ENCODE peak calls at places on chromosomes 6 and 20, in six cellular contexts. Q is K562, C is GM12891, G is H1, N is SK-N-SH, U is GM12878. I is an unnamed sample.

GRCh38 chr6:14601490-14601889 is 483.9 kb downstream of the CD83 start:
- DNase-seq in Q (no peak), G (peak), C (no peak), U (no peak), N (peak), I (no peak)

GRCh38 chr6:74431873-74432272 is 735.9 kb downstream of the CD109 start:
- DNase-seq in U (no peak), G (no peak), N (no peak), C (no peak), Q (no peak), I (no peak)

GRCh38 chr6:21294144-21294543 is 299.4 kb upstream of the SOX4 start:
- DNase-seq in U (no peak), N (no peak), G (no peak), C (no peak), Q (no peak), I (no peak)

GRCh38 chr6:110511401-110511800 is 35.0 kb upstream of the SLC22A16 start:
- DNase-seq in C (no peak), N (no peak), G (peak), U (no peak), Q (no peak), I (no peak)

GRCh38 chr6:43200541-43200940 is 18.5 kb downstream of the CUL9 start:
- DNase-seq in Q (no peak), G (no peak), C (no peak), N (no peak), U (no peak), I (no peak)

GRCh38 chr6:136811261-136811660 is 11.1 kb upstream of the PEX7 start:
- DNase-seq in G (no peak), Q (no peak), C (no peak), N (no peak), U (no peak), I (no peak)

GRCh38 chr6:82875573-82876185 is 190.0 kb downstream of the UBE3D start:
- DNase-seq in C (no peak), G (no peak), U (no peak), N (no peak), Q (peak), I (no peak)

GRCh38 chr20:49328790-49329189 is 50.9 kb upstream of the ZNFX1 start:
- DNase-seq in Q (no peak), U (no peak), N (no peak), C (no peak), G (no peak), I (no peak)

GRCh38 chr6:145020114-145020513 is 715.2 kb downstream of the EPM2A start:
- DNase-seq in N (no peak), U (no peak), Q (no peak), G (no peak), C (no peak), I (no peak)

GRCh38 chr6:151276112-151276745 is 36.5 kb downstream of the AKAP12 start:
- DNase-seq in Q (no peak), U (no peak), C (no peak), G (no peak), N (peak), I (no peak)

GRCh38 chr6:136822379-136823127 is at the start of gene PEX7:
- DNase-seq in N (peak), Q (peak), G (peak), C (peak), U (peak), I (peak)

GRCh38 chr6:3190779-3191178 is 33.4 kb upstream of the TUBB2A start:
- DNase-seq in U (no peak), Q (no peak), N (no peak), C (no peak), G (no peak), I (no peak)

GRCh38 chr6:72589096-72589495 is 32.8 kb upstream of the KCNQ5 start:
- DNase-seq in Q (no peak), U (no peak), G (no peak), C (no peak), N (no peak), I (no peak)

GRCh38 chr20:58048096-58048702 is 180.3 kb downstream of the ANKRD60 start:
- DNase-seq in N (no peak), U (no peak), G (peak), C (no peak), Q (peak), I (no peak)

GRCh38 chr20:63032861-63033634 is 26.3 kb upstream of the BHLHE23 start:
- DNase-seq in N (no peak), Q (no peak), G (peak), U (peak), C (no peak), I (no peak)

GRCh38 chr6:139164001-139164400 is 29.1 kb downstream of the HECA start:
- DNase-seq in G (no peak), U (no peak), N (no peak), C (no peak), Q (no peak), I (no peak)

GRCh38 chr6:20211037-20211940 is 980 bp downstream of the MBOAT1 start:
- DNase-seq in Q (no peak), N (no peak), C (no peak), G (no peak), U (no peak), I (no peak)

GRCh38 chr6:158938811-158939254 is 61.2 kb downstream of the RSPH3 start:
- DNase-seq in U (no peak), Q (peak), G (no peak), C (no peak), N (no peak), I (no peak)

GRCh38 chr6:168216741-168217140 is 102.8 kb downstream of the DACT2 start:
- DNase-seq in G (no peak), C (no peak), U (no peak), Q (no peak), N (no peak), I (no peak)

GRCh38 chr20:58069796-58070663 is 158.4 kb downstream of the ANKRD60 start:
- DNase-seq in G (peak), Q (no peak), N (no peak), U (no peak), C (no peak), I (no peak)

GRCh38 chr6:31697555-31697954 is 5.6 kb downstream of the ABHD16A start:
- DNase-seq in Q (no peak), U (no peak), C (no peak), N (no peak), G (no peak), I (no peak)

GRCh38 chr6:140208286-140208685 is 833.8 kb upstream of the CITED2 start:
- DNase-seq in Q (no peak), C (no peak), N (no peak), U (no peak), G (no peak), I (no peak)

GRCh38 chr6:109165392-109165964 is 70.2 kb downstream of the CEP57L1 start:
- DNase-seq in G (no peak), U (no peak), C (no peak), Q (no peak), N (no peak), I (no peak)

GRCh38 chr6:1678201-1678600 is 68.5 kb downstream of the FOXC1 start:
- DNase-seq in N (no peak), C (no peak), Q (no peak), G (no peak), U (no peak), I (no peak)

DNA sequence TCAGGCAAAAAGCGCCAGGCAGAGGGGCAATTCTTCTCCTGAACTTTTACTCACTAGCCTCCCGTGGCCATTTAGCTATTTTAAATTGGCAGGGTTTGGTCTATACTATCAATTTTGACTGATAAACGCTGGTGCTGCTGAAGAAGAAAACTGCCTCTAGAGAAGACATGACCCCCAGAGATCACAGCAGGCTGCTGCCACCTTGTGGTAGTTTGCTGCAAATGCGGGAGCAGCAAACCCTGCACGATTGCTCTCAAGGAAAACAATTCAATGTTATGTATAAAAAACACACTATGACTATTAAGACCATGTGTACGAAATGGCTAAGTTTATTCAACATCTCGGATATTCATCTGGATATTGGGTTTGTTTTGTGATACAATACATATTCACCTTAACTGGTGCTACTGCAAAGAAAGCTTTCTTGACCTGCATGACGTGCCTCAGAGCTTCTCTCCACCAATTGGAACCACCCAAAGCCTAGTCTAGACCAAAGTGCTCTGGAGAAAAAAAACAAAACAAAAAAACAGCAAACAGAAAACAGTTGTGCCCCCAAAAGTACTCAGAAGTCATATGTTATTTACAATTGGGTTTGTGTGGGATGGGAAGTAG is 19.5 kb upstream of the IL17F start:
- DNase-seq in U (no peak), C (peak), Q (peak), N (peak), G (peak), I (peak)
- TF ChIP-seq TAF1 in U (no peak), C (no peak), Q (no peak), N (no peak), G (no peak), I (no peak)

GRCh38 chr20:44580581-44581268 is 1.7 kb upstream of the PKIG start:
- DNase-seq in Q (no peak), N (no peak), C (no peak), G (no peak), U (no peak), I (no peak)
- TF ChIP-seq POLR2AphosphoS5 in Q (no peak), N (no peak), C (no peak), G (no peak), U (no peak), I (no peak)

GRCh38 chr6:162153991-162154390 is 573.6 kb downstream of the PRKN start:
- DNase-seq in U (no peak), G (no peak), N (no peak), C (no peak), Q (no peak), I (no peak)
- TF ChIP-seq TAF1 in U (no peak), G (no peak), N (no peak), C (no peak), Q (no peak), I (no peak)

DNA sequence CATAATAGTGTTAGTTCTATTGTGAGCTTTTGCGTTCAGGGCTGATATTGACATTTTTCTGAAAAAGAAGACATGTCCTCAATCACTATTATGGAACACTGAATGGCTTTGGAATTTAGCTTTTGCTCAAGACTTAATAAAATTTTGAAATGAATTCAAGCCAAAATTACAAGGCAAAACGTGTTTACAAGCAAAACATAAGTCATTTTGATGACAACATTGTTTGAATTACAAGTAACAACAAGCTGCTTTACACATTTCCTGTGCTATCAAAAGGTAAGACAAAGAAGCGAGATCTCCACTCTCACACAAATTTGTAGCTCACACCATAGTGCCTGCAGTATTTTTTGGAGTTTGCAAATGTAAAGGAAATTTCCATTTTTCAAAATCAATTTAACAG is 37.4 kb downstream of the POU3F2 start:
- DNase-seq in C (no peak), G (no peak), Q (no peak), N (no peak), U (no peak), I (no peak)
- TF ChIP-seq POLR2AphosphoS5 in C (no peak), G (no peak), Q (no peak), N (no peak), U (no peak), I (no peak)

DNA sequence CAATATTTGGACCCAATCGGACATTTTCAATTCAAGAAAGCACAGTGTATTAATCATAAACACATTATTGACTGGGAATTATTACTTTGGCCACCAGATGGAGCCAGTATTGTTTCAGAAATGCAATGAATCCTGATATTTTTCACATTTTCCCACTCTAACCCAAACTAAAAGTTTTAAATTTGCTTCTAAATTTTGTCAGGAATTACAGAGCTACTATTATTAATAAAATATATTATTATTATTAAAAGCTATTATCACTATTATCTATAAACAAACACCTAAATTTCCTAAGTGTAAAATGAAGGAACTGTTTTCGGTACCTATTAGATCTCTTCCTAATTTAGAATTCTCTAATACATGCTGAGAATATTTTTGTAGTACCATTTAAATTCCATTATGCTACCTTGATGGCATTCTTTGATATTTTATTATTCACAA is 245.3 kb downstream of the OGFRL1 start:
- DNase-seq in G (no peak), U (no peak), Q (peak), N (peak), C (no peak), I (no peak)
- TF ChIP-seq TAF1 in G (no peak), U (no peak), Q (no peak), N (no peak), C (no peak), I (no peak)

I was measured in GM12892.